ENCODE peak calls at places on chromosomes 11 and 22, in five cellular contexts. U is IMR-90, N is neuronal stem cell, Y is H9, W is mesendoderm. C is an unnamed sample.

GRCh38 chr22:48858856-48859255 is 968.8 kb downstream of the BRD1 start:
- DNase-seq in W (no peak), U (no peak), N (no peak), Y (no peak), C (no peak)

GRCh38 chr11:27812341-27812740 is 112.1 kb upstream of the BDNF start:
- DNase-seq in N (no peak), W (no peak), U (peak; percentile 60), Y (no peak), C (no peak)

GRCh38 chr22:33400061-33400840 is 342.1 kb upstream of the SYN3 start:
- DNase-seq in U (no peak), W (no peak), N (no peak), Y (no peak), C (no peak)

GRCh38 chr11:102114032-102114431 is 3.8 kb downstream of the YAP1 start:
- DNase-seq in U (peak; percentile 17), Y (no peak), N (no peak), W (peak; percentile 46), C (no peak)

GRCh38 chr11:108916290-108916689 is 251.4 kb downstream of the DDX10 start:
- DNase-seq in U (peak; percentile 59), W (no peak), N (no peak), Y (no peak), C (no peak)

GRCh38 chr11:99803501-99803900 is 782.8 kb downstream of the CNTN5 start:
- DNase-seq in U (no peak), N (no peak), W (peak; percentile 4), Y (no peak), C (no peak)

GRCh38 chr11:101555366-101555765 is 28.4 kb downstream of the TRPC6 start:
- DNase-seq in N (no peak), U (peak; percentile 41), Y (no peak), W (no peak), C (no peak)

GRCh38 chr22:45223304-45224117 is 17.2 kb downstream of the KIAA0930 start:
- DNase-seq in N (no peak), W (no peak), U (no peak), Y (no peak), C (no peak)

GRCh38 chr22:37817705-37818311 is 5.4 kb upstream of the GALR3 start:
- DNase-seq in U (peak; percentile 68), W (peak; percentile 90), Y (peak; percentile 94), N (peak; percentile 78), C (peak; percentile 75)

GRCh38 chr22:37819100-37819433 is 4.1 kb upstream of the GALR3 start:
- DNase-seq in N (no peak), U (no peak), Y (no peak), W (peak; percentile 22), C (no peak)

GRCh38 chr22:37816543-37817180 is 6.5 kb upstream of the GALR3 start:
- DNase-seq in N (no peak), Y (no peak), U (no peak), W (no peak), C (no peak)

GRCh38 chr22:37820350-37820749 is 2.8 kb upstream of the GALR3 start:
- DNase-seq in N (no peak), Y (no peak), U (no peak), W (no peak), C (no peak)

GRCh38 chr22:37818397-37819099 is 4.6 kb upstream of the GALR3 start:
- DNase-seq in N (no peak), W (peak; percentile 77), U (peak; percentile 35), Y (peak; percentile 77), C (no peak)
- H3K4me2 ChIP-seq in N (peak overlapping the region; percentile 90), W (peak overlapping the region; percentile 51), U (peak overlapping the region; percentile 43), Y (peak overlapping the region; percentile 41), C (peak overlapping the region; percentile 74)

GRCh38 chr11:40679276-40679675 is 780.2 kb downstream of the LRRC4C start:
- DNase-seq in Y (peak; percentile 67), U (no peak), N (no peak), W (peak; percentile 42), C (no peak)
- H2BK5ac ChIP-seq in Y (no peak overlapping the region), U (no peak overlapping the region), N (no peak overlapping the region), W (no peak overlapping the region), C (no peak overlapping the region)

DNA sequence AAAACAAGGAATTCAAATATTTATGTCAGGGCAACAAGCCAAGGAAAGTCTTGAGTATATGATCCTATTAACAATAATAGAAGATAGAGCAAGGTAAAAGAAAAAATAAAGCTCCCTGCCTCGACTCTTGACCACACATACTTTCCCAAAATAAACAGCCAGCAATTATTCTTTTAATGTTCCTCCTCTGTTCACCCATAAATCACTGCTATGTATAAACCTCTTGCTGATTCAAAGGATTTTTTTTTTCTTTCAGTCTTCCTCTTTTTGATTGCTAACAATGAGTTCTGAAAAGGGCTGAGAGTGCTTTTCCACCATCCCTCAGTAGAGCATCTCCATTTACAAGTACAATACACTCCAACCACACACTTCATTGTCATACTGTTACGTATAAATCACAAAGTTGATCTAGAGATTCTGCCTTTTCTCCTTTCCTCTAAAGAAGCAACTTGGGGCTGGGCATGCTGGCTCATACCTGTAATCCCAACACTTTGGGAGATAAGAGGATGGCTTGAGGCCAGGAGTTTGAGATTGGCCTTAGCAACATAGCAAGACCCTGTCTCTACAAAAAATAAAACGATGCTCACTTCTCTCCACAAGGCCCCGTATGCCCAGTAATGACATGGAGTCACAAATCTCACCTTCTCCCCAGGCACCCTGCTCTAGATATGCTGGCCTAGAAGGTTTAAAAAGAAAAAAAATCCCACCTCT is 24.0 kb downstream of the RAB30 start:
- DNase-seq in U (peak; percentile 65), N (no peak), W (no peak), Y (no peak), C (peak; percentile 78)
- H3K4me2 ChIP-seq in U (peak overlapping the region; percentile 20), N (no peak overlapping the region), W (no peak overlapping the region), Y (no peak overlapping the region), C (no peak overlapping the region)

DNA sequence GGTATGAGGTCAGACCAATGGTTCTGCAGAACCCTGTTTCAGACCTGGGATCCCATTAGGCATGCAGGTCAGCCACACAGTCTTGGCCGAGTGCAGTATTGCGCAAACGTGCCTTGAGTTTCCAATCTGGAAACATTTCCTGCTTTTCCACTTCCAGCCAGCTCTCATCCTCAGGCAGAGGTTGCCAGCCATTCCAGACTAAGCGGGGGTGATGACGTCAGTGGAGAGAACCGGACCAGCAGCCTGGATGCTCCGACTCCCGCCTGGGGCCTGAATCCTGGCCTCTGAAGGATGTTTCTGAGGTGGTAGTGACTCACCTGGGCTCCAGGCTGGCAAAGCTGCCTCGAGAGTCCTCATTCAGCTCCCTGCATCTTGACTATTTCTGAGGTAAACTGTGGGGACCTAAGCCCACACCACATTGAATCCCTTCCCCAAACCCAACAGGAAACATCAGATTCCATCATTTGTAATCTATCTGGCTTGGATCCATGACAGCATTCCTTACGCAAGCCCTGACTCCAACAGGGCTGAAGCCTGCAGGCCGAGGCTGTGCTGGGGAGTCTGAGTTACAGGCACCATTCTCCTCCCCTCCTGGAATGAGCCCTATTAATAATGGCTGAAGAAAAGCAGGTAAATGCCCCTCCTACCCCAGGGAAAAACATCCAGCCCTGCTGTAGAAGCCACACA is 83.0 kb downstream of the ABTB2 start:
- DNase-seq in W (peak; percentile 56), U (peak; percentile 98), Y (no peak), N (no peak), C (peak; percentile 100)
- H2BK5ac ChIP-seq in W (no peak overlapping the region), U (peak overlapping the region; percentile 1), Y (no peak overlapping the region), N (peak overlapping the region; percentile 43), C (peak overlapping the region; percentile 16)

GRCh38 chr11:83007909-83008580 is 63.7 kb downstream of the RAB30 start:
- DNase-seq in Y (no peak), W (peak; percentile 59), U (peak; percentile 24), N (peak; percentile 40), C (peak; percentile 48)

GRCh38 chr11:83007477-83007876 is 64.2 kb downstream of the RAB30 start:
- DNase-seq in U (no peak), W (no peak), Y (no peak), N (no peak), C (no peak)

GRCh38 chr11:83009999-83010398 is 61.7 kb downstream of the RAB30 start:
- DNase-seq in N (no peak), W (no peak), U (no peak), Y (no peak), C (peak; percentile 61)

GRCh38 chr11:83006877-83007330 is 64.8 kb downstream of the RAB30 start:
- DNase-seq in W (no peak), Y (no peak), N (no peak), U (no peak), C (no peak)

DNA sequence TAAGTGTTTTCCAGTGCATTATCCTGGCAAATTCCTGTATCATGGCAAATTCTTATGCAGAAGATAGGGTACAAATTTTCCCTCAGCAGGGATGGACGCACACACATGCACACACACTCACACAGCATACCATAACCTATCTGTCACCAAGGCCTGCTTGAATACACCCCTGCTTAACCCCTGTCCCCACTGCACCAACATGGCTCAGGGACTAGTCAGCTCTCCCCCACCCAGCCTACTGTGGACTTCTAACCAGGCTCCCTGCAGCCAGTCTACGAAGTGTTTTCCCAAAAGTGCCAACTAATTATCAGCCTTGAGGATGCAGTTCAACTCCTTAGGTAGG is 63.1 kb downstream of the RAB30 start:
- DNase-seq in W (no peak), U (peak; percentile 70), Y (no peak), N (no peak), C (peak; percentile 53)
- H3K4me2 ChIP-seq in W (no peak overlapping the region), U (no peak overlapping the region), Y (no peak overlapping the region), N (no peak overlapping the region), C (no peak overlapping the region)

DNA sequence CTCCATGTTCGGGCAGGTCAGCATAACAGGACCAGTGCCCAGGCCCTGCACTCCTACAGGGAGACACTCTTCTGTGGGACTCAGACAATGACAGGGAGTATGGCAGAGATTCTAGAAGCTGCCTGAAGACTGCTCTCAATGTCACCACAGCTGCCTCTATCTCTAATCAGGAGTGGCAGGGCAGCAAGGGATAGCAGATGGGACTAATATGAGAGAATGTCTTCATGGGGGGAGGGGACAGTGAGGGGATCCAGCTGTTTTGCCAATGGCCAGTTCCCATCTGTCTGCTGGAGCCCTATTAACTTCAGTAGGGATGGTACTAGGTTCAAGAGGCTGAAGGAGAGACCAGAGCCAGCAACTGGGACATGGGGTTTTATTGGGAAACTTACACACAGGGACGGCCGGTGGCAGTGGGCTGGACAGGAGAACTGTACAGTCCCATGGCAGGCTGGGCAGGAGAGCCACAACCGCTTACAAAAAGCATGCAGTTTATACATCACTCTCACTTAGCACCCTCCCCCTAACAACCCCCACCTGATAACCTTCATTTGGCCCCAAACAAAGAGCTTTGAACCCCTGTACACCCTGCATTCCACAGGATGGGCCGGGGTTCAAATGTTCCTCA is 2.5 kb upstream of the CD82 start:
- DNase-seq in W (no peak), Y (no peak), U (no peak), N (no peak), C (no peak)
- H2BK5ac ChIP-seq in W (no peak overlapping the region), Y (no peak overlapping the region), U (peak overlapping the region; percentile 9), N (peak overlapping the region; percentile 79), C (no peak overlapping the region)

C was measured in trophoblast cell.